ENCODE peak calls at places on chromosome 11, in eight cellular contexts. G is heart right ventricle, K is cardiac muscle cell, V is foreskin keratinocyte, Y is HFF-Myc, W is AG04449, S is endothelial cell, Z is ascending aorta. U is an unnamed sample.

GRCh38 chr11:83037877-83038276 is 33.8 kb downstream of the RAB30 start:
- DNase-seq in V (no peak), Z (no peak), S (no peak), K (peak), W (no peak), G (no peak), Y (no peak), U (no peak)

GRCh38 chr11:81104051-81104450 is 1629.6 kb downstream of the FAM181B start:
- DNase-seq in Z (no peak), G (no peak), Y (no peak), W (no peak), K (no peak), V (no peak), S (no peak), U (no peak)

GRCh38 chr11:96567193-96567592 is 177.4 kb downstream of the JRKL start:
- DNase-seq in Y (no peak), V (no peak), W (no peak), Z (no peak), K (peak), G (no peak), S (no peak), U (no peak)

GRCh38 chr11:116272181-116272789 is 500.5 kb downstream of the BUD13 start:
- DNase-seq in Y (no peak), K (no peak), Z (no peak), G (no peak), W (no peak), V (no peak), S (no peak), U (no peak)

GRCh38 chr11:17738350-17739207 is 4.0 kb downstream of the KCNC1 start:
- DNase-seq in K (no peak), Y (no peak), V (no peak), G (no peak), W (no peak), S (no peak), Z (no peak), U (no peak)

GRCh38 chr11:62930157-62930556 is 9.0 kb upstream of the CHRM1 start:
- DNase-seq in Y (no peak), V (no peak), S (no peak), Z (no peak), W (no peak), G (no peak), K (no peak), U (no peak)

GRCh38 chr11:59578369-59578768 is 37.2 kb downstream of the OSBP start:
- DNase-seq in S (no peak), Y (no peak), K (no peak), W (no peak), V (no peak), Z (no peak), G (no peak), U (no peak)

GRCh38 chr11:73320786-73321325 is 12.8 kb downstream of the ARHGEF17 start:
- DNase-seq in Y (no peak), Z (peak), V (peak), S (no peak), K (peak), G (no peak), W (no peak), U (no peak)

GRCh38 chr11:31045335-31045734 is 324.2 kb downstream of the DCDC1 start:
- DNase-seq in Y (no peak), G (no peak), K (peak), W (no peak), V (no peak), S (no peak), Z (no peak), U (no peak)

GRCh38 chr11:9078113-9079041 is 13.0 kb downstream of the SCUBE2 start:
- DNase-seq in W (no peak), Y (no peak), S (no peak), G (no peak), V (no peak), Z (no peak), K (no peak), U (no peak)

GRCh38 chr11:44737222-44737621 is 10.5 kb downstream of the TSPAN18 start:
- DNase-seq in Y (no peak), S (no peak), Z (no peak), W (no peak), K (no peak), V (no peak), G (no peak), U (no peak)

GRCh38 chr11:46416656-46417055 is 25.1 kb upstream of the CHRM4 start:
- DNase-seq in V (no peak), Z (peak), K (no peak), G (no peak), S (no peak), W (no peak), Y (no peak), U (no peak)

GRCh38 chr11:27916541-27917100 is 191.3 kb downstream of the KIF18A start:
- DNase-seq in K (no peak), Y (no peak), Z (no peak), S (no peak), G (no peak), V (peak), W (no peak), U (no peak)

GRCh38 chr11:27926469-27926868 is 181.5 kb downstream of the KIF18A start:
- DNase-seq in Z (no peak), V (no peak), G (no peak), W (no peak), Y (no peak), K (no peak), S (no peak), U (no peak)

GRCh38 chr11:27926981-27927481 is 180.9 kb downstream of the KIF18A start:
- DNase-seq in Z (no peak), W (peak), K (peak), G (no peak), S (no peak), V (peak), Y (peak), U (no peak)

GRCh38 chr11:27926056-27926455 is 181.9 kb downstream of the KIF18A start:
- DNase-seq in G (no peak), V (no peak), K (no peak), W (no peak), Z (no peak), S (no peak), Y (no peak), U (no peak)

DNA sequence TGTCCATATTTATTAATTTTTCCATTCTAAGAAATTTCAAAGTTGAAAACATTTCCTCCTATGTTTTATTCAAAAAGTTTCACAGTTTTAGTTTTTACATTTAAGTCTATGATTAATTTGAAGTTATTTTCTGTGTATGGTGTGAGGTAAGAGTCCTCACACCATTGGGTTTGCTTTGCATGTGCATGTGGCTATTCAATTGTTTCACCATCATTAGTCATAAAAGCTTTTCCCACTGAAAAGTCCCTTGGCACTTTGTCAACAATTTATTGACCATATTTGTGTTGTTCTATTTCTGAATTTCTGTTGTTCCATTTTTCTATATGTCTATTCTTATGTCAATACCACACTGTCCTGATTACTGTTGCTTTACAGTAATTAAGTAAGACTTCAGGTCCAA is 186.5 kb downstream of the KIF18A start:
- DNase-seq in G (no peak), Y (no peak), W (no peak), K (peak), S (no peak), V (peak), Z (no peak), U (no peak)
- TF ChIP-seq CTCF in G (no peak), Y (no peak), W (no peak), K (no peak), S (no peak), V (no peak), Z (no peak), U (no peak)

GRCh38 chr11:126790550-126790981 is 210.0 kb downstream of the KIRREL3 start:
- DNase-seq in G (no peak), V (no peak), Z (no peak), K (peak), W (peak), Y (peak), S (no peak), U (no peak)
- TF ChIP-seq CTCF in G (no peak), V (no peak), Z (no peak), K (peak), W (peak), Y (peak), S (no peak), U (no peak)

GRCh38 chr11:61733120-61733978 is 19.1 kb upstream of the MYRF start:
- DNase-seq in Y (peak), V (peak), G (peak), K (peak), Z (peak), S (peak), W (no peak), U (peak)
- TF ChIP-seq CTCF in Y (peak), V (peak), G (peak), K (peak), Z (peak), S (peak), W (peak), U (peak)

GRCh38 chr11:76577921-76578654 is 92.5 kb downstream of the LRRC32 start:
- DNase-seq in W (no peak), Y (no peak), K (no peak), S (no peak), V (peak), G (peak), Z (no peak), U (no peak)

GRCh38 chr11:76578655-76579046 is 91.9 kb downstream of the LRRC32 start:
- DNase-seq in V (peak), K (no peak), Z (peak), W (no peak), Y (no peak), G (peak), S (no peak), U (peak)

GRCh38 chr11:76579752-76580151 is 90.8 kb downstream of the LRRC32 start:
- DNase-seq in K (no peak), S (no peak), Y (no peak), G (no peak), Z (no peak), W (no peak), V (no peak), U (no peak)

GRCh38 chr11:76577199-76577920 is 93.2 kb downstream of the LRRC32 start:
- DNase-seq in V (peak), Z (peak), S (no peak), K (peak), W (peak), Y (no peak), G (peak), U (no peak)

DNA sequence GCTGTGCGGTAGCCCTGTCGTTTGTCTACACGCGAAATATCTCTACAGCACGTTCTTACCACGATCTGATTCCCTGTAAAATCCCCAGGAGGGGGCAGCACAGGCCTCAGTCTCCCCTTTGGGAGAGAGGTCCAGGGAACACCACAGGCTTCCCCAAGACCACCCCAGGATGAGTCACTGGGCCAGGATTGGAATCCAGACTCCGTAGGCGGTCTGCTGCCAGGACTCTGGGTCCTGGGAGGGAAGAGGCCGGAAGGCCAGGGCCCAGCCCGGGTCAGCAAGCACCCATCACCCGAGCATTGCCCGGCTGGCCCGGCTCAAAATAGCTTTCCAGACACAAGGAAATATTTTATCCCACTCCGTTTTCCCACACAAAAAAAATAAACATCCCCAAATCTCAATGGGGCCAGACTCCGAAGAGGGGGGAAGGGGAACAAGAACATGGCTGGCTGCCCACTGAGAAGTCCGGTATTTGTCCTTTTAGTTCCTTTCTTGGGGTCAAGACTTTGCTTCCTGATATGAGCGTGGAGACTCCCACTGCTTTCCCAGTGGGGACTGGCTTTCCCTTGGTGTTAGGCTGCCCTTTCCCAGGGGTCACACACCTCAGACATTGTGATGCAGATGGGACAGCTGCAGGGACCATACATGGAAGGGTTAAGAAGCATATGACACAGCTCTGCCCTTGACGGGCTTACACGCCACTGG is 91.3 kb downstream of the LRRC32 start:
- DNase-seq in W (no peak), Z (peak), V (no peak), G (peak), Y (no peak), K (peak), S (no peak), U (peak)
- TF ChIP-seq CTCF in W (no peak), Z (peak), V (peak), G (peak), Y (peak), K (peak), S (no peak), U (peak)

GRCh38 chr11:406796-407650 is 7.8 kb downstream of the SIGIRR start:
- DNase-seq in G (peak), W (no peak), K (peak), V (peak), Y (peak), S (peak), Z (peak), U (no peak)
- TF ChIP-seq CTCF in G (peak), W (no peak), K (peak), V (peak), Y (no peak), S (no peak), Z (no peak), U (no peak)

DNA sequence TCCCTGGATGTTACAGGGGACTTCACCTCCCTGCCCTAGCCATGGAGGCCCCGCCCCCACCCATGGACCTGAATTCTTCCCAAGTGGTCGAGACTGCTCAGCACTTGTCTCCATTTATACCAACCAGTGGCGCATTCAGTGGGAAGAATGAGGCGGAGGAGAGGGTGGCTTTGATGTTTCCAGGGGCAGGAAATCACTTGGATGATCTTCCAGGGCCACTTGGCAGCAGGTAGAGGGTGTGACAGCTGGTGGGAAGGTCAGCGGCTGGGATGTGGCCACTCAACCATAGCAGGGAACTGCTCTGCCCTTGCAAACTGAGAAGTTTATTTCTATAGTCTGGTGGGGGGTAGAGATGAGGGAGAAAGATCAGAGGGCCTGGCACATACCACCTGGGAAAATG is 155.2 kb upstream of the BLID start:
- DNase-seq in Z (no peak), Y (no peak), K (no peak), V (no peak), G (no peak), S (no peak), W (no peak), U (no peak)
- TF ChIP-seq CTCF in Z (no peak), Y (no peak), K (no peak), V (no peak), G (no peak), S (no peak), W (no peak), U (no peak)

GRCh38 chr11:132683602-132684001 is 848.7 kb downstream of the OPCML start:
- DNase-seq in S (no peak), Z (no peak), W (no peak), Y (no peak), K (no peak), V (no peak), G (no peak), U (no peak)
- TF ChIP-seq CTCF in S (no peak), Z (no peak), W (no peak), Y (no peak), K (no peak), V (no peak), G (no peak), U (no peak)

GRCh38 chr11:55726715-55727324 is 46.4 kb upstream of the OR5D13 start:
- DNase-seq in Y (no peak), Z (no peak), W (no peak), V (no peak), S (no peak), G (no peak), K (no peak), U (no peak)
- TF ChIP-seq CTCF in Y (no peak), Z (no peak), W (no peak), V (peak), S (peak), G (no peak), K (no peak), U (no peak)